ENCODE peak calls at places on chromosome 1, in nine cellular contexts. One of them, this sample, is unnamed.

GRCh38 chr1:53031732-53032131 is 30.3 kb upstream of the PODN start:
- DNase-seq in pons: no peak
- DNase-seq in ACHN: no peak
- DNase-seq in Daoy: no peak
- DNase-seq in HepG2: no peak
- DNase-seq in activated T-helper 9 cell treated with anti-CD3 and anti-CD28 coated beads, Interleukin-2, amount 50 U/mL, for 16 hours: no peak
- DNase-seq in M059J: no peak
- DNase-seq in cardiac fibroblast: no peak
- DNase-seq in B cell: no peak
- DNase-seq in this sample: no peak

GRCh38 chr1:45516465-45516864 is 5.2 kb downstream of the PRDX1 start:
- DNase-seq in B cell: no peak
- DNase-seq in M059J: no peak
- DNase-seq in activated T-helper 9 cell treated with anti-CD3 and anti-CD28 coated beads, Interleukin-2, amount 50 U/mL, for 16 hours: no peak
- DNase-seq in Daoy: no peak
- DNase-seq in HepG2: no peak
- DNase-seq in cardiac fibroblast: no peak
- DNase-seq in pons: no peak
- DNase-seq in ACHN: no peak
- DNase-seq in this sample: no peak

GRCh38 chr1:54428838-54429513 is 22.8 kb upstream of the SSBP3 start:
- DNase-seq in cardiac fibroblast: peak
- DNase-seq in ACHN: no peak
- DNase-seq in pons: no peak
- DNase-seq in activated T-helper 9 cell treated with anti-CD3 and anti-CD28 coated beads, Interleukin-2, amount 50 U/mL, for 16 hours: no peak
- DNase-seq in Daoy: no peak
- DNase-seq in M059J: no peak
- DNase-seq in B cell: no peak
- DNase-seq in HepG2: no peak
- DNase-seq in this sample: no peak

GRCh38 chr1:118101445-118101844 is 83.6 kb downstream of the SPAG17 start:
- DNase-seq in HepG2: no peak
- DNase-seq in pons: no peak
- DNase-seq in B cell: no peak
- DNase-seq in activated T-helper 9 cell treated with anti-CD3 and anti-CD28 coated beads, Interleukin-2, amount 50 U/mL, for 16 hours: no peak
- DNase-seq in M059J: peak
- DNase-seq in cardiac fibroblast: no peak
- DNase-seq in ACHN: no peak
- DNase-seq in Daoy: peak
- DNase-seq in this sample: no peak

GRCh38 chr1:167328762-167329483 is 108.2 kb downstream of the POU2F1 start:
- DNase-seq in M059J: no peak
- DNase-seq in B cell: peak
- DNase-seq in pons: peak
- DNase-seq in ACHN: no peak
- DNase-seq in HepG2: no peak
- DNase-seq in Daoy: no peak
- DNase-seq in activated T-helper 9 cell treated with anti-CD3 and anti-CD28 coated beads, Interleukin-2, amount 50 U/mL, for 16 hours: no peak
- DNase-seq in cardiac fibroblast: no peak
- DNase-seq in this sample: no peak

GRCh38 chr1:181398544-181398943 is 84.8 kb upstream of the CACNA1E start:
- DNase-seq in B cell: no peak
- DNase-seq in M059J: no peak
- DNase-seq in HepG2: no peak
- DNase-seq in ACHN: no peak
- DNase-seq in cardiac fibroblast: no peak
- DNase-seq in Daoy: no peak
- DNase-seq in pons: no peak
- DNase-seq in activated T-helper 9 cell treated with anti-CD3 and anti-CD28 coated beads, Interleukin-2, amount 50 U/mL, for 16 hours: no peak
- DNase-seq in this sample: no peak

GRCh38 chr1:210647406-210648333 is 319.0 kb downstream of the HHAT start:
- DNase-seq in cardiac fibroblast: peak
- DNase-seq in pons: no peak
- DNase-seq in HepG2: no peak
- DNase-seq in B cell: no peak
- DNase-seq in activated T-helper 9 cell treated with anti-CD3 and anti-CD28 coated beads, Interleukin-2, amount 50 U/mL, for 16 hours: no peak
- DNase-seq in ACHN: no peak
- DNase-seq in Daoy: peak
- DNase-seq in M059J: peak
- DNase-seq in this sample: no peak

GRCh38 chr1:41898191-41898713 is 20.5 kb downstream of the HIVEP3 start:
- DNase-seq in activated T-helper 9 cell treated with anti-CD3 and anti-CD28 coated beads, Interleukin-2, amount 50 U/mL, for 16 hours: peak
- DNase-seq in Daoy: peak
- DNase-seq in HepG2: no peak
- DNase-seq in ACHN: no peak
- DNase-seq in B cell: no peak
- DNase-seq in pons: no peak
- DNase-seq in cardiac fibroblast: peak
- DNase-seq in M059J: peak
- DNase-seq in this sample: peak

GRCh38 chr1:101996830-101997485 is at the start of gene OLFM3:
- DNase-seq in Daoy: no peak
- DNase-seq in activated T-helper 9 cell treated with anti-CD3 and anti-CD28 coated beads, Interleukin-2, amount 50 U/mL, for 16 hours: no peak
- DNase-seq in pons: no peak
- DNase-seq in ACHN: peak
- DNase-seq in cardiac fibroblast: no peak
- DNase-seq in M059J: no peak
- DNase-seq in HepG2: peak
- DNase-seq in B cell: no peak
- DNase-seq in this sample: no peak

GRCh38 chr1:58975888-58976287 is 192.0 kb upstream of the JUN start:
- DNase-seq in cardiac fibroblast: peak
- DNase-seq in HepG2: no peak
- DNase-seq in Daoy: no peak
- DNase-seq in M059J: no peak
- DNase-seq in ACHN: no peak
- DNase-seq in pons: no peak
- DNase-seq in activated T-helper 9 cell treated with anti-CD3 and anti-CD28 coated beads, Interleukin-2, amount 50 U/mL, for 16 hours: no peak
- DNase-seq in B cell: no peak
- DNase-seq in this sample: no peak

GRCh38 chr1:211326528-211327340 is at the start of gene TRAF5:
- DNase-seq in activated T-helper 9 cell treated with anti-CD3 and anti-CD28 coated beads, Interleukin-2, amount 50 U/mL, for 16 hours: peak
- DNase-seq in Daoy: peak
- DNase-seq in ACHN: peak
- DNase-seq in M059J: peak
- DNase-seq in HepG2: no peak
- DNase-seq in B cell: peak
- DNase-seq in cardiac fibroblast: peak
- DNase-seq in pons: peak
- DNase-seq in this sample: peak

GRCh38 chr1:44347280-44347679 is 7.8 kb downstream of the ERI3 start:
- DNase-seq in activated T-helper 9 cell treated with anti-CD3 and anti-CD28 coated beads, Interleukin-2, amount 50 U/mL, for 16 hours: no peak
- DNase-seq in pons: peak
- DNase-seq in B cell: no peak
- DNase-seq in ACHN: no peak
- DNase-seq in M059J: no peak
- DNase-seq in HepG2: no peak
- DNase-seq in cardiac fibroblast: peak
- DNase-seq in Daoy: no peak
- DNase-seq in this sample: no peak

GRCh38 chr1:52665173-52666020 is 32.4 kb downstream of the SHISAL2A start:
- DNase-seq in B cell: no peak
- DNase-seq in M059J: no peak
- DNase-seq in pons: no peak
- DNase-seq in Daoy: no peak
- DNase-seq in activated T-helper 9 cell treated with anti-CD3 and anti-CD28 coated beads, Interleukin-2, amount 50 U/mL, for 16 hours: no peak
- DNase-seq in HepG2: no peak
- DNase-seq in cardiac fibroblast: no peak
- DNase-seq in ACHN: no peak
- DNase-seq in this sample: no peak

GRCh38 chr1:224450164-224450955 is 15.8 kb upstream of the WDR26 start:
- DNase-seq in HepG2: no peak
- DNase-seq in B cell: no peak
- DNase-seq in pons: no peak
- DNase-seq in activated T-helper 9 cell treated with anti-CD3 and anti-CD28 coated beads, Interleukin-2, amount 50 U/mL, for 16 hours: no peak
- DNase-seq in M059J: peak
- DNase-seq in cardiac fibroblast: no peak
- DNase-seq in ACHN: no peak
- DNase-seq in Daoy: no peak
- DNase-seq in this sample: no peak

GRCh38 chr1:77781683-77782082 is 2.2 kb downstream of the MIGA1 start:
- DNase-seq in cardiac fibroblast: no peak
- DNase-seq in B cell: no peak
- DNase-seq in ACHN: no peak
- DNase-seq in Daoy: no peak
- DNase-seq in activated T-helper 9 cell treated with anti-CD3 and anti-CD28 coated beads, Interleukin-2, amount 50 U/mL, for 16 hours: no peak
- DNase-seq in HepG2: no peak
- DNase-seq in M059J: no peak
- DNase-seq in pons: no peak
- DNase-seq in this sample: no peak

GRCh38 chr1:91763252-91763651 is 122.7 kb downstream of the TGFBR3 start:
- DNase-seq in pons: no peak
- DNase-seq in activated T-helper 9 cell treated with anti-CD3 and anti-CD28 coated beads, Interleukin-2, amount 50 U/mL, for 16 hours: no peak
- DNase-seq in cardiac fibroblast: peak
- DNase-seq in B cell: no peak
- DNase-seq in M059J: no peak
- DNase-seq in HepG2: no peak
- DNase-seq in Daoy: no peak
- DNase-seq in ACHN: no peak
- DNase-seq in this sample: no peak

GRCh38 chr1:1616045-1616821 is 933 bp downstream of the MIB2 start:
- DNase-seq in cardiac fibroblast: peak
- DNase-seq in HepG2: no peak
- DNase-seq in pons: no peak
- DNase-seq in ACHN: peak
- DNase-seq in B cell: peak
- DNase-seq in M059J: peak
- DNase-seq in Daoy: no peak
- DNase-seq in activated T-helper 9 cell treated with anti-CD3 and anti-CD28 coated beads, Interleukin-2, amount 50 U/mL, for 16 hours: peak
- DNase-seq in this sample: no peak

GRCh38 chr1:203219171-203219570 is 10.3 kb downstream of the CHIT1 start:
- DNase-seq in cardiac fibroblast: no peak
- DNase-seq in M059J: no peak
- DNase-seq in B cell: no peak
- DNase-seq in Daoy: no peak
- DNase-seq in pons: no peak
- DNase-seq in HepG2: no peak
- DNase-seq in ACHN: no peak
- DNase-seq in activated T-helper 9 cell treated with anti-CD3 and anti-CD28 coated beads, Interleukin-2, amount 50 U/mL, for 16 hours: no peak
- DNase-seq in this sample: no peak

GRCh38 chr1:9537863-9538668 is 1.2 kb upstream of the SLC25A33 start:
- DNase-seq in ACHN: no peak
- DNase-seq in HepG2: peak
- DNase-seq in pons: no peak
- DNase-seq in B cell: no peak
- DNase-seq in Daoy: no peak
- DNase-seq in M059J: no peak
- DNase-seq in cardiac fibroblast: no peak
- DNase-seq in activated T-helper 9 cell treated with anti-CD3 and anti-CD28 coated beads, Interleukin-2, amount 50 U/mL, for 16 hours: no peak
- DNase-seq in this sample: no peak

GRCh38 chr1:15345711-15346355 is 63.9 kb upstream of the EFHD2 start:
- DNase-seq in M059J: no peak
- DNase-seq in ACHN: no peak
- DNase-seq in HepG2: no peak
- DNase-seq in B cell: no peak
- DNase-seq in Daoy: no peak
- DNase-seq in activated T-helper 9 cell treated with anti-CD3 and anti-CD28 coated beads, Interleukin-2, amount 50 U/mL, for 16 hours: peak
- DNase-seq in pons: peak
- DNase-seq in cardiac fibroblast: no peak
- DNase-seq in this sample: peak

GRCh38 chr1:114118351-114118990 is 35.2 kb downstream of the SYT6 start:
- DNase-seq in HepG2: no peak
- DNase-seq in Daoy: no peak
- DNase-seq in M059J: no peak
- DNase-seq in activated T-helper 9 cell treated with anti-CD3 and anti-CD28 coated beads, Interleukin-2, amount 50 U/mL, for 16 hours: no peak
- DNase-seq in cardiac fibroblast: no peak
- DNase-seq in ACHN: no peak
- DNase-seq in B cell: no peak
- DNase-seq in pons: no peak
- DNase-seq in this sample: no peak

GRCh38 chr1:41578712-41579335 is 94.3 kb upstream of the EDN2 start:
- DNase-seq in HepG2: peak
- DNase-seq in M059J: peak
- DNase-seq in B cell: no peak
- DNase-seq in activated T-helper 9 cell treated with anti-CD3 and anti-CD28 coated beads, Interleukin-2, amount 50 U/mL, for 16 hours: no peak
- DNase-seq in pons: no peak
- DNase-seq in ACHN: peak
- DNase-seq in Daoy: no peak
- DNase-seq in cardiac fibroblast: peak
- DNase-seq in this sample: no peak

GRCh38 chr1:46749403-46749802 is 30.5 kb upstream of the EFCAB14 start:
- DNase-seq in HepG2: no peak
- DNase-seq in Daoy: no peak
- DNase-seq in pons: no peak
- DNase-seq in activated T-helper 9 cell treated with anti-CD3 and anti-CD28 coated beads, Interleukin-2, amount 50 U/mL, for 16 hours: no peak
- DNase-seq in cardiac fibroblast: no peak
- DNase-seq in M059J: peak
- DNase-seq in B cell: no peak
- DNase-seq in ACHN: no peak
- DNase-seq in this sample: no peak

GRCh38 chr1:19514391-19514831 is 29.1 kb upstream of the CAPZB start:
- DNase-seq in pons: no peak
- DNase-seq in Daoy: no peak
- DNase-seq in ACHN: no peak
- DNase-seq in B cell: no peak
- DNase-seq in M059J: no peak
- DNase-seq in cardiac fibroblast: peak
- DNase-seq in activated T-helper 9 cell treated with anti-CD3 and anti-CD28 coated beads, Interleukin-2, amount 50 U/mL, for 16 hours: no peak
- DNase-seq in HepG2: no peak
- DNase-seq in this sample: no peak

GRCh38 chr1:209850342-209850979 is 22.7 kb downstream of the UTP25 start:
- DNase-seq in B cell: peak
- DNase-seq in HepG2: peak
- DNase-seq in Daoy: peak
- DNase-seq in activated T-helper 9 cell treated with anti-CD3 and anti-CD28 coated beads, Interleukin-2, amount 50 U/mL, for 16 hours: no peak
- DNase-seq in cardiac fibroblast: peak
- DNase-seq in M059J: peak
- DNase-seq in ACHN: peak
- DNase-seq in pons: peak
- DNase-seq in this sample: no peak

GRCh38 chr1:224851210-224851849 is 78.1 kb upstream of the DNAH14 start:
- DNase-seq in pons: peak
- DNase-seq in M059J: peak
- DNase-seq in Daoy: peak
- DNase-seq in cardiac fibroblast: peak
- DNase-seq in ACHN: peak
- DNase-seq in activated T-helper 9 cell treated with anti-CD3 and anti-CD28 coated beads, Interleukin-2, amount 50 U/mL, for 16 hours: peak
- DNase-seq in B cell: no peak
- DNase-seq in HepG2: peak
- DNase-seq in this sample: peak

GRCh38 chr1:224801761-224802490 is 127.5 kb upstream of the DNAH14 start:
- DNase-seq in HepG2: no peak
- DNase-seq in activated T-helper 9 cell treated with anti-CD3 and anti-CD28 coated beads, Interleukin-2, amount 50 U/mL, for 16 hours: no peak
- DNase-seq in cardiac fibroblast: no peak
- DNase-seq in Daoy: peak
- DNase-seq in B cell: no peak
- DNase-seq in pons: no peak
- DNase-seq in ACHN: no peak
- DNase-seq in M059J: peak
- DNase-seq in this sample: no peak

GRCh38 chr1:94383966-94384408 is 34.2 kb upstream of the ABCD3 start:
- DNase-seq in M059J: peak
- DNase-seq in ACHN: peak
- DNase-seq in pons: no peak
- DNase-seq in activated T-helper 9 cell treated with anti-CD3 and anti-CD28 coated beads, Interleukin-2, amount 50 U/mL, for 16 hours: no peak
- DNase-seq in cardiac fibroblast: peak
- DNase-seq in Daoy: peak
- DNase-seq in HepG2: peak
- DNase-seq in B cell: no peak
- DNase-seq in this sample: no peak

GRCh38 chr1:63916485-63917360 is 142.9 kb downstream of the ROR1 start:
- DNase-seq in pons: no peak
- DNase-seq in B cell: no peak
- DNase-seq in HepG2: no peak
- DNase-seq in Daoy: peak
- DNase-seq in M059J: no peak
- DNase-seq in cardiac fibroblast: no peak
- DNase-seq in ACHN: no peak
- DNase-seq in activated T-helper 9 cell treated with anti-CD3 and anti-CD28 coated beads, Interleukin-2, amount 50 U/mL, for 16 hours: no peak
- DNase-seq in this sample: no peak

GRCh38 chr1:42950146-42950480 is 8.6 kb downstream of the SLC2A1 start:
- DNase-seq in ACHN: peak
- DNase-seq in cardiac fibroblast: peak
- DNase-seq in M059J: peak
- DNase-seq in B cell: no peak
- DNase-seq in HepG2: no peak
- DNase-seq in pons: no peak
- DNase-seq in activated T-helper 9 cell treated with anti-CD3 and anti-CD28 coated beads, Interleukin-2, amount 50 U/mL, for 16 hours: no peak
- DNase-seq in Daoy: peak
- DNase-seq in this sample: no peak

GRCh38 chr1:229434005-229434640 is at the start of gene ACTA1:
- DNase-seq in HepG2: no peak
- DNase-seq in B cell: peak
- DNase-seq in M059J: peak
- DNase-seq in cardiac fibroblast: no peak
- DNase-seq in pons: no peak
- DNase-seq in activated T-helper 9 cell treated with anti-CD3 and anti-CD28 coated beads, Interleukin-2, amount 50 U/mL, for 16 hours: no peak
- DNase-seq in Daoy: no peak
- DNase-seq in ACHN: no peak
- DNase-seq in this sample: no peak